ENCODE peak calls at places on chromosomes 4 and X, in four cellular contexts. W, P, E and C are unnamed samples.

GRCh38 chr4:1416948-1417260 is 10.7 kb upstream of the NKX1-1 start:
- DNase-seq in W (no peak), P (no peak), E (peak), C (no peak)

GRCh38 chr4:188976644-188977115 is 837.4 kb downstream of the TRIML1 start:
- DNase-seq in W (peak), P (peak), E (no peak), C (no peak)

GRCh38 chr4:8346838-8347605 is 77.5 kb downstream of the HTRA3 start:
- DNase-seq in W (no peak), P (no peak), E (peak), C (no peak)

GRCh38 chr4:14143892-14144291 is 516.4 kb upstream of the BOD1L1 start:
- DNase-seq in W (peak), P (peak), E (no peak), C (peak)

GRCh38 chr4:40289366-40290188 is 45.6 kb upstream of the CHRNA9 start:
- DNase-seq in W (no peak), P (no peak), E (no peak), C (no peak)

GRCh38 chr4:83473966-83474365 is 10.9 kb downstream of the ABRAXAS1 start:
- DNase-seq in W (no peak), P (no peak), E (no peak), C (no peak)

GRCh38 chr4:8705161-8706145 is 112.9 kb downstream of the CPZ start:
- DNase-seq in W (no peak), P (no peak), E (no peak), C (no peak)

GRCh38 chrX:101659601-101660063 is at the start of gene ARMCX2:
- DNase-seq in W (no peak), P (no peak), E (peak), C (no peak)

GRCh38 chr4:1516881-1517480 is 110.7 kb upstream of the NKX1-1 start:
- DNase-seq in W (no peak), P (no peak), E (no peak), C (no peak)

GRCh38 chr4:62260256-62260655 is 1060.1 kb downstream of the ADGRL3 start:
- DNase-seq in W (no peak), P (peak), E (no peak), C (no peak)

GRCh38 chrX:147838465-147839131 is 73.1 kb upstream of the FMR1 start:
- DNase-seq in W (no peak), P (no peak), E (no peak), C (peak)

GRCh38 chrX:133542476-133542875 is 127.2 kb upstream of the GPC4 start:
- DNase-seq in W (peak), P (no peak), E (no peak), C (no peak)

GRCh38 chr4:129344058-129344457 is 248.1 kb downstream of the C4orf33 start:
- DNase-seq in W (peak), P (peak), E (peak), C (peak)

GRCh38 chr4:179762840-179763239 is 2320.6 kb upstream of the AGA start:
- DNase-seq in W (peak), P (no peak), E (no peak), C (no peak)

GRCh38 chrX:4787971-4788370 is 1074.5 kb upstream of the PRKX start:
- DNase-seq in W (peak), P (peak), E (no peak), C (peak)

GRCh38 chrX:11944486-11944885 is 186.4 kb downstream of the MSL3 start:
- DNase-seq in W (no peak), P (peak), E (peak), C (peak)

GRCh38 chr4:26133840-26134239 is 187.0 kb upstream of the RBPJ start:
- DNase-seq in W (no peak), P (no peak), E (no peak), C (no peak)

GRCh38 chrX:101415180-101416130 is 7.4 kb downstream of the HNRNPH2 start:
- DNase-seq in W (peak), P (peak), E (peak), C (peak)

GRCh38 chrX:137432609-137433008 is 133.3 kb upstream of the ZIC3 start:
- DNase-seq in W (peak), P (peak), E (peak), C (peak)

GRCh38 chr4:127047930-127048329 is 584.8 kb upstream of the INTU start:
- DNase-seq in W (no peak), P (no peak), E (no peak), C (no peak)

GRCh38 chrX:7027071-7027470 is 120.4 kb upstream of the STS start:
- DNase-seq in W (no peak), P (no peak), E (no peak), C (no peak)

GRCh38 chrX:64977051-64977450 is 801 bp upstream of the ZC4H2 start:
- DNase-seq in W (no peak), P (peak), E (no peak), C (no peak)

GRCh38 chr4:177250056-177250696 is 59.5 kb upstream of the NEIL3 start:
- DNase-seq in W (no peak), P (peak), E (peak), C (peak)

GRCh38 chr4:144645621-144646522 is at the start of gene HHIP:
- DNase-seq in W (no peak), P (peak), E (peak), C (no peak)

GRCh38 chr4:144645102-144645469 is 870 bp upstream of the HHIP start:
- DNase-seq in W (no peak), P (no peak), E (peak), C (no peak)

GRCh38 chr4:144648042-144648441 is 2.1 kb downstream of the HHIP start:
- DNase-seq in W (no peak), P (no peak), E (no peak), C (no peak)

GRCh38 chr4:144646523-144647094 is 653 bp downstream of the HHIP start:
- DNase-seq in W (no peak), P (no peak), E (peak), C (no peak)

GRCh38 chr4:144647095-144647959 is 1.4 kb downstream of the HHIP start:
- DNase-seq in W (no peak), P (no peak), E (peak), C (no peak)
- TF ChIP-seq CTCF in W (no peak), P (no peak), E (no peak), C (no peak)

GRCh38 chrX:18440835-18441234 is 15.4 kb downstream of the CDKL5 start:
- DNase-seq in W (no peak), P (no peak), E (no peak), C (no peak)

GRCh38 chrX:18436017-18436416 is 10.6 kb downstream of the CDKL5 start:
- DNase-seq in W (no peak), P (no peak), E (no peak), C (no peak)

DNA sequence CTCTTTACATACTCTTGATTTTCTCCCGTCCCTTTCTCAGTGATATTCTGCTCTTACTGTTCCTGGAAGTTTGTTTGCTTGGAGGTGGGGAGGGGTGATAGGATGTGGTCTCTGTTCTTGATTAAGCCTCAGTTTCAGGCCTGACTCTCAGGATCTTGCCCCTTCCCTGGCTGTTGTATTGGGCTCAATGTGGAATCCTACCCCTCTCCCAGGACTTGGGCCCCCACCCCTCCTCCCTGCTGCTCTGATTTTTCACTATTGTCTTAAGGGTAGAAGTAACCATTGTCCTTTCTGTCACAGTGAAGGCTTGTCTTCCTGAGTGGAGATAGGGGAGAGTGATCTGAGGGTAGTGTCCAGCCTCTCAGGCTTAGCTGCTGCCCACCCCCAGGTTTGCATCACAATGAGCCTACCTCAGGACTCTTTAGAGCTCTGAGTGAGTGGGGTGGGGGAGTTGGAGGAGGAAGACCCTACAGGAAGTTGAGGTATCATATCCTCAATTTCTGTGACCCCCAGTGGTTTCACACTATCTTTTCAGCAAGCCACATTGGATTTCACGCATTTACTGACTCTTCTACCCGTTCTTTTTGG is 16.5 kb downstream of the CDKL5 start:
- DNase-seq in W (no peak), P (no peak), E (no peak), C (no peak)
- H3K4me3 ChIP-seq in W (no peak), P (no peak), E (no peak), C (no peak)

DNA sequence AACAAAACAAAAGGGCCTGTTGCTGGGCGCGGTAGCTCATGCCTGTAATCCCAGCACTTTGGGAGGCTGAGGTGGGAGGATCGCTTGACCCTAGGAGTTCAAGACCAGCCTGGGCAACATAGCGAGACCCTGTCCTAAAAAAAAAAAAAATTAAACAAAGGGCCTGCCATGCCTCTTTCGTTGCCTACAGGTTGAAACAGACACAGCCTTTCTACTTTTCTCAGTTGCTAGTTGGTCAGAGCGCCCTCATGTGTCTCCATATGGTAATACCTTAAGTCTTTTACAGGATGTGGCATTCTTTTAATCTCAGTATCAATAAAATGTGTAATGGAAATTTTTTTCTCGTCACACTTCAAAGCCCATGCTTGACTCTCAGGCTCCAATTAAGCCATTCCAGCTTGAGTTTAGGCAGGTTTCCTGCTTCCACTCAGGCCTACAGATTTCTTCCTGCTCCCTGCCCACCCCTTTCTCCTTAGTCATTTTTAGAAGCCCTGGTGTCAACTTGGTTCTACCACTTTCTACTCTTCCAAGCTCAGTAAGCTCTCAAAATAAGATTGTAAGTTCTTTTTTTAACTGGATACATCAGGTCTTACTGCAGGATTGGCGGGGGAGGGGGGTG is 4.6 kb upstream of the SOWAHD start:
- DNase-seq in W (peak), P (peak), E (peak), C (peak)
- TF ChIP-seq EZH2phosphoT487 in W (no peak), P (no peak), E (no peak), C (no peak)

GRCh38 chr4:125732682-125733081 is 417.9 kb downstream of the FAT4 start:
- DNase-seq in W (no peak), P (no peak), E (no peak), C (no peak)

GRCh38 chr4:125739760-125740159 is 425.0 kb downstream of the FAT4 start:
- DNase-seq in W (no peak), P (no peak), E (no peak), C (no peak)

GRCh38 chr4:125735107-125735506 is 420.4 kb downstream of the FAT4 start:
- DNase-seq in W (no peak), P (peak), E (peak), C (no peak)

GRCh38 chr4:125734504-125734903 is 419.7 kb downstream of the FAT4 start:
- DNase-seq in W (no peak), P (no peak), E (no peak), C (no peak)

DNA sequence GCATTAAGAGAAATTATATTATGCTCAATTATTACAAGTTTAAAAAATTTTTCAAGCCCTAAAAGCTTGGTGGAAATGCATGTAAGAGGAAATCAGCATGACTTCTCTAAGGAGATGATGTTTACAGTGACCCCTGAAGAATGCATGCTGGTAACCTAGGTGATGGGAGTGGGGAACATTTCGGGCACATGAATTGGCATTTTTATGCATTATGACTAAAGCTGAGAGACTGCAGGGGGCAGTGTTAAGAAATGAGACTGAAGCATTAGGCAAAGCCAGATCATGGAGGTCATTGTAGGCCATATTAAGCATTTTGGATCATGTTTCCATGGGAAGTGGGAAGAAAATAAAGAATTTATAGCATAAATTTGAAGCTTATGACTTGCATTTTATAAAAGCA is 421.3 kb downstream of the FAT4 start:
- DNase-seq in W (no peak), P (peak), E (peak), C (no peak)
- TF ChIP-seq CTCF in W (no peak), P (peak), E (peak), C (peak)

DNA sequence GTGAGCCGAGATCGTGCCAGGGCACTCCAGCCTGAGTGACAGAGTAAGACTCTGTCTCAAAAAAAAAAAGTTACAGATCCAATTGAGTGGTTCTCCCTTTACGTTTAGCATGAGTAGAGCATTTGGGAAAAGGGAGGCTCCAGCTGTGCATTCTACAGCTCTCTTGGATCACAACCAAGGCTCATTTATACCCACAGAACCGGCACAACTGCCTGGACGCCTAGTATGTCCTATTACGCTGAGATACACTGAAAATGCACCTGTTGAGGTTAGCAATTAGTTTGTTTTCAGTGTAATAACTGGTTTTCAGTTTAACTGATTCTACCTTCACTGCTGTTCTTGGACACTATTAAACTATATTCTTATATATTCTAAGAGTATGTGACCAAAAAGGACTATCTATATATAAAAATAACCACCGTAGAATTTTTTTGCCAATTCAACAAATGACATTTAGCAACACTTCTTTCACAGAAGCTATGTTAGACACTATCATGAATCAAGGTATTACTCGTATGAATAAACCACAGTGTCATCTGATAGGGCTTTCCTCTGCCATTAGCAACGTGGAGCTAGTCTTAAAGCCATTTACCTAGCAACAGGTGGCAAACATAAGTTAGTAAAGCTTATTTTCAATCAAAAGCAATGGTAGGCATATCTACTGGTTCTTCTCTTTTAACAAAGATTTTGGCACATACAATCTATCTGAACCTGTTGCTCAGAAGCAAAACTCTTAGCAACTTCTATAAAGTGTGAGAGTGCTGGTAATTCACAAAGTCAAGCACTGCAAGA is 3.6 kb downstream of the OTUD4 start:
- DNase-seq in W (no peak), P (peak), E (no peak), C (no peak)
- H3K4me3 ChIP-seq in W (peak), P (peak), E (peak), C (peak)

DNA sequence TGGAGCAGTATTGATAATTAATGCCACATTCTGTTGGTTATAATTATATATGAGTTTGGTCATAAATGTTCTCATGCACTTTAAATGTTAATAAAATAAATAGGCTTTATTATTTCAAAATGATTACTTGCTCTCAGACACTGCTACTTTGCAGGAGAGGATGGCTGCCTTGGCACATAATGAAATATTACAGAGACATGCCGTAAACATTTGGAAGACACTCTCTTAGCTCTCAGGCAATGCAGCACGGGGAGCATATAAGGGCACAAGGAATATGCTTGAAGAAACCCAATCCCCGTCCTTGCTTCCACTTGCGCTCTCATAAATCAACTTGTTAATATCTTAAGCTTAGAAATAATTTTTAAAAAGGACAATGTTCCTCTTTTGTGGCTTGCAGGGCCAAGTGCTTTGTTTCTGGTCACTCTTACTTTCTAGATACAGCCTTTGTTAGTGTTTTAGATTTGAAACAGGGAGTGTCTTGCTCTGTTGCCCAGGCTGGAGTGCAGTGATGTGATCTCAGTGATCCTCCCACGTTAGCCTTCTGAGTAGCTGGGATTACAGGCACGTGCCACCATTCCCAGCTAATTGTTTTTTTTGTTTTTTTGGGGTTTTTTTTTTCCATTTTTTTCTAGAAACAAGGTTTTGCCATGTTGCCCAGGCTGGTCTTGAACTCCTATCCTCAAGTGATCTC is 445.0 kb downstream of the SPRY1 start:
- DNase-seq in W (no peak), P (no peak), E (no peak), C (no peak)
- TF ChIP-seq EZH2phosphoT487 in W (no peak), P (no peak), E (no peak), C (no peak)

GRCh38 chr4:23931489-23931830 is 41.6 kb upstream of the PPARGC1A start:
- DNase-seq in W (no peak), P (no peak), E (no peak), C (no peak)

GRCh38 chr4:23934223-23934622 is 44.4 kb upstream of the PPARGC1A start:
- DNase-seq in W (no peak), P (no peak), E (no peak), C (no peak)

GRCh38 chr4:23932186-23932585 is 42.3 kb upstream of the PPARGC1A start:
- DNase-seq in W (no peak), P (no peak), E (no peak), C (no peak)

GRCh38 chr4:23934915-23935314 is 45.1 kb upstream of the PPARGC1A start:
- DNase-seq in W (no peak), P (no peak), E (no peak), C (no peak)

GRCh38 chr4:23932935-23933334 is 43.1 kb upstream of the PPARGC1A start:
- DNase-seq in W (no peak), P (no peak), E (no peak), C (no peak)
- TF ChIP-seq CTCF in W (no peak), P (no peak), E (no peak), C (no peak)

GRCh38 chrX:49316085-49316484 is 5.8 kb upstream of the GAGE12J start:
- DNase-seq in W (no peak), P (no peak), E (no peak), C (no peak)

GRCh38 chrX:49309401-49309981 is 6.0 kb downstream of the GAGE10 start:
- DNase-seq in W (no peak), P (peak), E (no peak), C (no peak)

GRCh38 chrX:49308604-49309269 is 5.3 kb downstream of the GAGE10 start:
- DNase-seq in W (no peak), P (no peak), E (no peak), C (no peak)

DNA sequence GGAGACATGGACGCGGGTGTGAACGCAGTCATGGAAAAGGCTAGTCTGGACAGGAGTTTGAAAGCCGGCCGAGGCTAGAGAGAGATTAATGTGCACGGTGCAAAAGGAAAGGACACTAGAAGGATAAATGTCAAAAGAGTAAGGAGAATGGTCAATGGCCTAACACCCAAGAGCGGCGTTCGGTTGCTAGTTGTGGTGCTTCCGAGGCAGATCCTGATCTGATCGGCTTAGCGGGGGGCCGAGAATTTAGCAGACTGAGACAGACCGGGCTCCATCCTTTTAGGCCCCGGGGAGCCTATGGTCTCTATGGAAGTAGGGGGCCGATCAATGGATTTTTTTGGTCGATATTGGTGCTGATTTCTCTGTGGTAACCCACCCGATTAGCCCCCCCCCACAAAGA is 6.9 kb downstream of the GAGE10 start:
- DNase-seq in W (no peak), P (no peak), E (no peak), C (no peak)
- H3K4me3 ChIP-seq in W (no peak), P (no peak), E (no peak), C (no peak)

DNA sequence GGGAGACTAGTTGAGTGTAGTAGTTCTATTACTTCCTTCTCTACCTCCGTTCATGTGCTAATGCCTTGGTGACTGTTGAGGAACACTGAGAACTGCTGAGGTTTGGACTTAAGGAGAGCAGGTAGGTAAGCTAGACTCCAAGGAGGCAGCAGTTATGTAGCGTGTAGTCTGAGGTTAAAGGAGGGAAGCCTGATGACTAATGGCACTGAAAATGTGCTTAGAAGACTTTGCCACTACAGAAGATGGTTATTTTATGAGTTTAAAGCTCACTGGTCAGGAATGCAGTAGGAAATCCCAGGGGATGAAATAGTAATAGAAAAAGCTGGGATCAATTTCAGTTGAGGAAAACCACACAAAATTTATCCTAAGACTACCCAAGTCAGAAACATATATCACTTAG is 1077.3 kb downstream of the RAPGEF2 start:
- DNase-seq in W (no peak), P (peak), E (no peak), C (no peak)
- TF ChIP-seq EZH2phosphoT487 in W (no peak), P (no peak), E (no peak), C (no peak)